ENCODE peak calls at places on chromosomes 5 and 9, in seven cellular contexts. Q, V, D, S, Y, O and N are unnamed samples.

GRCh38 chr9:91710148-91710547 is 239.9 kb downstream of the ROR2 start:
- DNase-seq in Q (no peak), V (no peak), D (no peak), S (no peak), Y (no peak), O (no peak), N (no peak)

GRCh38 chr9:123686131-123686848 is 243.6 kb downstream of the DENND1A start:
- DNase-seq in Q (no peak), V (no peak), D (no peak), S (no peak), Y (no peak), O (peak), N (no peak)

GRCh38 chr9:95089916-95090791 is 227.4 kb downstream of the FANCC start:
- DNase-seq in Q (no peak), V (no peak), D (no peak), S (no peak), Y (no peak), O (peak), N (no peak)

GRCh38 chr5:35188041-35188457 is 42.2 kb downstream of the PRLR start:
- DNase-seq in Q (no peak), V (no peak), D (no peak), S (no peak), Y (no peak), O (no peak), N (no peak)

GRCh38 chr9:97601228-97601898 is 31.8 kb downstream of the TSTD2 start:
- DNase-seq in Q (no peak), V (no peak), D (no peak), S (no peak), Y (no peak), O (no peak), N (no peak)

GRCh38 chr9:37209431-37210386 is 89.3 kb downstream of the ZCCHC7 start:
- DNase-seq in Q (no peak), V (no peak), D (no peak), S (no peak), Y (no peak), O (no peak), N (no peak)

GRCh38 chr9:21334969-21335632 is at the start of gene KLHL9:
- DNase-seq in Q (peak), V (peak), D (peak), S (peak), Y (peak), O (peak), N (peak)

GRCh38 chr5:171162165-171162564 is 146.9 kb upstream of the TLX3 start:
- DNase-seq in Q (no peak), V (no peak), D (no peak), S (no peak), Y (no peak), O (no peak), N (no peak)

GRCh38 chr5:435961-436640 is 6.9 kb upstream of the EXOC3 start:
- DNase-seq in Q (no peak), V (no peak), D (peak), S (peak), Y (no peak), O (no peak), N (no peak)

GRCh38 chr5:157271740-157272271 is 5.9 kb downstream of the CYFIP2 start:
- DNase-seq in Q (no peak), V (no peak), D (peak), S (peak), Y (no peak), O (no peak), N (no peak)

GRCh38 chr9:110337727-110338522 is at the start of gene TXNDC8:
- DNase-seq in Q (no peak), V (peak), D (no peak), S (no peak), Y (no peak), O (no peak), N (no peak)

GRCh38 chr9:129484325-129485000 is 136.4 kb downstream of the C9orf50 start:
- DNase-seq in Q (no peak), V (no peak), D (no peak), S (no peak), Y (no peak), O (no peak), N (no peak)
- H3K4me3 ChIP-seq in Q (no peak), V (no peak), D (no peak), S (no peak), Y (no peak), O (peak), N (no peak)

DNA sequence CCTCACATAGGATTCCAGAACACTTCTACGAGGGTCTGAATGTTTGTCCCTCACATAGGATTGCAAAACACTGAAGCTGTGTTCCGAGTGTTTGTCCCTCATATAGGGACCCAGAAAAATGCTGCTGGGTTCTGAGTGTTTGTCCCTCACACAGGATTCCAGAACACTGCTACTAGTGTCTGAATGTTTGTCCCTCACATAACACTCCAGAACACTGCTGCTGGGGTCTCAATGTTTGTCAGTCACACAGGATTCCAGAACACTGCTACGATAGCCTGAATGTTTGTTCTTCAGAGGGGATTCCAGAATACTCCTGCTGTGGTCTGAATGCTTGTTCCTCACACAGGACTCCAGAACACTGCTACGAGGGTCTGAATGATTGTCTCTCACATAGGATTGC is 218.7 kb downstream of the FOXD4L6 start:
- DNase-seq in Q (no peak), V (no peak), D (no peak), S (no peak), Y (no peak), O (no peak), N (no peak)
- H3K4me3 ChIP-seq in Q (no peak), V (no peak), D (no peak), S (no peak), Y (no peak), O (no peak), N (no peak)

GRCh38 chr9:119736478-119737454 is 367.5 kb upstream of the BRINP1 start:
- DNase-seq in Q (no peak), V (no peak), D (peak), S (no peak), Y (no peak), O (no peak), N (no peak)
- H3K4me3 ChIP-seq in Q (no peak), V (no peak), D (no peak), S (no peak), Y (no peak), O (no peak), N (no peak)

GRCh38 chr5:6466975-6467567 is 18.4 kb downstream of the UBE2QL1 start:
- DNase-seq in Q (no peak), V (no peak), D (no peak), S (no peak), Y (no peak), O (no peak), N (no peak)

GRCh38 chr5:6467591-6467990 is 18.9 kb downstream of the UBE2QL1 start:
- DNase-seq in Q (no peak), V (no peak), D (no peak), S (no peak), Y (no peak), O (no peak), N (no peak)

GRCh38 chr5:6469836-6470235 is 21.2 kb downstream of the UBE2QL1 start:
- DNase-seq in Q (no peak), V (no peak), D (no peak), S (no peak), Y (no peak), O (no peak), N (no peak)

GRCh38 chr5:6468104-6468503 is 19.4 kb downstream of the UBE2QL1 start:
- DNase-seq in Q (no peak), V (no peak), D (no peak), S (no peak), Y (no peak), O (no peak), N (no peak)

GRCh38 chr5:6468870-6469269 is 20.2 kb downstream of the UBE2QL1 start:
- DNase-seq in Q (no peak), V (no peak), D (no peak), S (no peak), Y (no peak), O (no peak), N (no peak)
- H3K4me3 ChIP-seq in Q (no peak), V (no peak), D (no peak), S (no peak), Y (no peak), O (no peak), N (no peak)

DNA sequence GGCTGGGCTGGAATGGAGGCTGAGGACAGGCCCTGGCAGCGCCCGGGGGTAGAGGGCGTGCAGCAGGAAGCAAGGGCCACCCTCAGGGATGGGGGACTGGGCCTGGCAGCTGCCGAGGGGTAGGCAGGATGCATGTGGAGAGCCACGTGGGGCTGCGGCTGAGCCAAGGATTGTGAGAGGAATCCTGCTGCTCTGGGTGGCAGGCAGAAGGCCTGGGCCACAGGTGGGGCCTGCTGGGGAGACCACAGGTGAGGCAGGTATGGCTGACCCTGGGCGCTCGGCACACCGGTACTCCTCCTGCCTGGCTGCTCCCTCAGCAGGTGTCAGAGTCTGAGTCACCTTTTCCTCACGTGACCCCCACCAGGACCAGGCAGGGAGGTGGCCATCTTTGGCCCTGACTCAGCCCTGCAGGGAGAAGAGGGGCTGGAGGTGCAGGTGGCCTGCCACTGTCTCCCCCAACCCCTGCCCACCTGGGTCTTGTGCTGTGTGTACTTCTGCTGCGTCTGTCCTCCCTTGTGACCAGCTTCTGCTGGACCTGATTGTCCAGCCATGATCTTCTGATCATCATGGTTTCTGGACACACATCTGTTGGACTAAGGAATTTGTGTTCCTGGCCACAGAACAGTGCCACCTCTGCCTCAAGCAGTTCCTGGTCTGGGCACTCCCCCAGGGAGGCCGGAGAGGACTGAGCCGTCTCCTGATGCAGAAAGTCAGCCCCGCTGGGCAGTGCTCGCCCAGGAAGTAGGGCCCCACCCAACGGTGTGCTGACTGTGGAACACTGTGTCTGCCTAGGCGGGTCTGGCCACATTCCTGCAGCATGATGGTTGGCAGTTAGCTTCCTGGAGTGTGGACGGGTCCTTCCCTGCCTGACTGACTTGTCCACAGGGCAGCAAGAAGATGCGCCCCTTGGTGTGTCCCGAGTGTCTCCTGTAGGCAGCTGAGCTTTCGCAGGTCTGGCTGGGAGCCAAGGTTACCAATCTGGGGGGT is 6.4 kb downstream of the ARRDC1 start:
- DNase-seq in Q (no peak), V (peak), D (peak), S (no peak), Y (peak), O (peak), N (no peak)
- H3K4me3 ChIP-seq in Q (no peak), V (no peak), D (no peak), S (no peak), Y (peak), O (no peak), N (no peak)

GRCh38 chr9:118271936-118272335 is 567.7 kb downstream of the TLR4 start:
- DNase-seq in Q (no peak), V (no peak), D (no peak), S (no peak), Y (no peak), O (no peak), N (no peak)

GRCh38 chr9:118281787-118282186 is 577.6 kb downstream of the TLR4 start:
- DNase-seq in Q (no peak), V (no peak), D (no peak), S (no peak), Y (no peak), O (no peak), N (no peak)

GRCh38 chr9:118271331-118271730 is 567.1 kb downstream of the TLR4 start:
- DNase-seq in Q (no peak), V (no peak), D (no peak), S (no peak), Y (no peak), O (no peak), N (no peak)

GRCh38 chr9:118276784-118277183 is 572.6 kb downstream of the TLR4 start:
- DNase-seq in Q (no peak), V (no peak), D (no peak), S (no peak), Y (no peak), O (no peak), N (no peak)
- H3K4me3 ChIP-seq in Q (no peak), V (no peak), D (no peak), S (no peak), Y (no peak), O (no peak), N (no peak)

DNA sequence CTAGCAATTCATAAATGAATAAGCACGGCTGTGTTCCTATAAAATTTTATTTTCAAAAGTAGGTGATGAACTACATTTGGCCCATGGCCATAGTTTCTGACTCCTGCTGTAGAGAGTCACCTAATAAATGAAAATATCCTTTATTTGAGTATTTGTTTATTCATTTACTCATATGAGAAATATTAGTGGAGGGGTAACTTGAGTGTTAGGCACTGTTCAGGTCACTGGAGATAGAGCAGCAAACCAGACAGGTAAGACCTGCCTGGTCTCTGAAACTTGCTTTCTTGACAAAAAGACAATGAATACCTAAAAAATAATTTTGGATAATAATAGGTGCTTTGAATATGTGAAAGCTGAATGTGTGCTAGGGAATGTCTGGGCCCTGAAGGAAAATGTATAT is 68.8 kb downstream of the YIPF5 start:
- DNase-seq in Q (no peak), V (no peak), D (no peak), S (no peak), Y (no peak), O (no peak), N (no peak)
- H3K4me3 ChIP-seq in Q (no peak), V (no peak), D (no peak), S (no peak), Y (no peak), O (no peak), N (no peak)